ENCODE peak calls at places on chromosomes 6 and 20, in six cellular contexts. One of them, this sample, is unnamed.

GRCh38 chr6:100412872-100413271 is 51.8 kb downstream of the SIM1 start:
- DNase-seq in cardiac fibroblast: no peak
- DNase-seq in fibroblast of mammary gland: no peak
- DNase-seq in GM12865: no peak
- DNase-seq in transverse colon: no peak
- DNase-seq in astrocyte: no peak
- DNase-seq in this sample: no peak

GRCh38 chr20:12110274-12110673 is 192.6 kb downstream of the BTBD3 start:
- DNase-seq in cardiac fibroblast: no peak
- DNase-seq in fibroblast of mammary gland: no peak
- DNase-seq in GM12865: no peak
- DNase-seq in transverse colon: no peak
- DNase-seq in astrocyte: no peak
- DNase-seq in this sample: no peak

GRCh38 chr20:15654208-15654649 is 919.0 kb downstream of the KIF16B start:
- DNase-seq in cardiac fibroblast: peak; percentile 46
- DNase-seq in fibroblast of mammary gland: peak; percentile 52
- DNase-seq in GM12865: peak; percentile 84
- DNase-seq in transverse colon: peak; percentile 32
- DNase-seq in astrocyte: no peak
- DNase-seq in this sample: no peak

GRCh38 chr20:17966432-17967312 is 1.9 kb downstream of the SNX5 start:
- DNase-seq in cardiac fibroblast: peak; percentile 59
- DNase-seq in fibroblast of mammary gland: peak; percentile 60
- DNase-seq in GM12865: peak; percentile 72
- DNase-seq in transverse colon: no peak
- DNase-seq in astrocyte: no peak
- DNase-seq in this sample: no peak

GRCh38 chr6:140806431-140806830 is 1326.3 kb upstream of the GJE1 start:
- DNase-seq in cardiac fibroblast: no peak
- DNase-seq in fibroblast of mammary gland: no peak
- DNase-seq in GM12865: no peak
- DNase-seq in transverse colon: no peak
- DNase-seq in astrocyte: peak; percentile 16
- DNase-seq in this sample: no peak

GRCh38 chr6:56542367-56543331 is 100.0 kb downstream of the DST start:
- DNase-seq in cardiac fibroblast: peak; percentile 97
- DNase-seq in fibroblast of mammary gland: peak; percentile 98
- DNase-seq in GM12865: peak; percentile 97
- DNase-seq in transverse colon: peak; percentile 94
- DNase-seq in astrocyte: peak; percentile 98
- DNase-seq in this sample: peak; percentile 90

GRCh38 chr6:15132854-15133670 is 112.8 kb upstream of the JARID2 start:
- DNase-seq in cardiac fibroblast: peak; percentile 33
- DNase-seq in fibroblast of mammary gland: peak; percentile 98
- DNase-seq in GM12865: no peak
- DNase-seq in transverse colon: no peak
- DNase-seq in astrocyte: peak; percentile 89
- DNase-seq in this sample: peak; percentile 60

GRCh38 chr6:139577991-139578604 is 203.7 kb upstream of the CITED2 start:
- DNase-seq in cardiac fibroblast: peak; percentile 76
- DNase-seq in fibroblast of mammary gland: peak; percentile 93
- DNase-seq in GM12865: no peak
- DNase-seq in transverse colon: no peak
- DNase-seq in astrocyte: peak; percentile 94
- DNase-seq in this sample: no peak

GRCh38 chr6:104940238-104940880 is 16.5 kb upstream of the LIN28B start:
- DNase-seq in cardiac fibroblast: no peak
- DNase-seq in fibroblast of mammary gland: no peak
- DNase-seq in GM12865: no peak
- DNase-seq in transverse colon: no peak
- DNase-seq in astrocyte: no peak
- DNase-seq in this sample: no peak

GRCh38 chr20:38751360-38751976 is 3.2 kb downstream of the ACTR5 start:
- DNase-seq in cardiac fibroblast: peak; percentile 62
- DNase-seq in fibroblast of mammary gland: peak; percentile 49
- DNase-seq in GM12865: peak; percentile 50
- DNase-seq in transverse colon: no peak
- DNase-seq in astrocyte: peak; percentile 18
- DNase-seq in this sample: peak; percentile 22

GRCh38 chr6:121436172-121436965 is 923 bp downstream of the GJA1 start:
- DNase-seq in cardiac fibroblast: peak; percentile 27
- DNase-seq in fibroblast of mammary gland: no peak
- DNase-seq in GM12865: no peak
- DNase-seq in transverse colon: no peak
- DNase-seq in astrocyte: no peak
- DNase-seq in this sample: no peak

GRCh38 chr6:108080010-108080780 is 5.7 kb upstream of the OSTM1 start:
- DNase-seq in cardiac fibroblast: peak; percentile 59
- DNase-seq in fibroblast of mammary gland: peak; percentile 59
- DNase-seq in GM12865: no peak
- DNase-seq in transverse colon: no peak
- DNase-seq in astrocyte: peak; percentile 40
- DNase-seq in this sample: no peak

GRCh38 chr6:31194271-31194834 is 23.9 kb upstream of the POU5F1 start:
- DNase-seq in cardiac fibroblast: no peak
- DNase-seq in fibroblast of mammary gland: no peak
- DNase-seq in GM12865: no peak
- DNase-seq in transverse colon: no peak
- DNase-seq in astrocyte: no peak
- DNase-seq in this sample: no peak

GRCh38 chr6:31197559-31198305 is 27.2 kb upstream of the POU5F1 start:
- DNase-seq in cardiac fibroblast: peak; percentile 77
- DNase-seq in fibroblast of mammary gland: peak; percentile 71
- DNase-seq in GM12865: peak; percentile 97
- DNase-seq in transverse colon: peak; percentile 95
- DNase-seq in astrocyte: peak; percentile 66
- DNase-seq in this sample: peak; percentile 95

GRCh38 chr6:31190488-31190887 is 20.0 kb upstream of the POU5F1 start:
- DNase-seq in cardiac fibroblast: no peak
- DNase-seq in fibroblast of mammary gland: no peak
- DNase-seq in GM12865: peak; percentile 86
- DNase-seq in transverse colon: no peak
- DNase-seq in astrocyte: no peak
- DNase-seq in this sample: no peak

GRCh38 chr6:31187780-31188194 is 17.3 kb upstream of the POU5F1 start:
- DNase-seq in cardiac fibroblast: peak; percentile 7
- DNase-seq in fibroblast of mammary gland: no peak
- DNase-seq in GM12865: no peak
- DNase-seq in transverse colon: no peak
- DNase-seq in astrocyte: no peak
- DNase-seq in this sample: no peak

GRCh38 chr6:31193206-31193605 is 22.7 kb upstream of the POU5F1 start:
- DNase-seq in cardiac fibroblast: no peak
- DNase-seq in fibroblast of mammary gland: no peak
- DNase-seq in GM12865: no peak
- DNase-seq in transverse colon: no peak
- DNase-seq in astrocyte: no peak
- DNase-seq in this sample: no peak
- TF ChIP-seq CTCF in cardiac fibroblast: no peak
- TF ChIP-seq CTCF in fibroblast of mammary gland: no peak
- TF ChIP-seq CTCF in GM12865: peak; percentile 11
- TF ChIP-seq CTCF in transverse colon: no peak
- TF ChIP-seq CTCF in astrocyte: no peak
- TF ChIP-seq CTCF in this sample: no peak

GRCh38 chr20:21643417-21643816 is 62.0 kb upstream of the PAX1 start:
- DNase-seq in cardiac fibroblast: no peak
- DNase-seq in fibroblast of mammary gland: no peak
- DNase-seq in GM12865: no peak
- DNase-seq in transverse colon: no peak
- DNase-seq in astrocyte: no peak
- DNase-seq in this sample: no peak

DNA sequence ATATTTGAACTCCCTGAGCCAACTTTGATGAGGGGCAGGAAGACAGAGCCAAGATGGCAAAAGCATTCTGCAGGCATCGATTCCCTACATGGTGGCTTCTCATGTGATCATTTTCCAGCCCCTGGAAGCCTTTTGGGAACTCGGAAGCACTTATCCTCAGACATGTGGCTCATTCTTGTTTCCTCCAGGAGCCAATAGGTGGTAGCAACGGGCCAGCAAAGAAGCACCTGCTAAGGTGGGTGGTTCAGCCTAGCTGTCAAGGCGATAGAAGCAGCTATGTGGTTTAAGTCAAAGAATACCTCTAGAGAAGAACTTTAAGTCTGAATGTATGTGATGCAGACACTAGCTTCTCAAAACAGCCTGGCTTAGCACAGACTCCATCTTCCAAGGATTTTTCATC is 64.9 kb upstream of the PAX1 start:
- DNase-seq in cardiac fibroblast: no peak
- DNase-seq in fibroblast of mammary gland: no peak
- DNase-seq in GM12865: peak; percentile 27
- DNase-seq in transverse colon: no peak
- DNase-seq in astrocyte: no peak
- DNase-seq in this sample: no peak
- H3K4me3 ChIP-seq in cardiac fibroblast: no peak overlapping the region
- H3K4me3 ChIP-seq in fibroblast of mammary gland: no peak overlapping the region
- H3K4me3 ChIP-seq in GM12865: no peak overlapping the region
- H3K4me3 ChIP-seq in transverse colon: no peak overlapping the region
- H3K4me3 ChIP-seq in astrocyte: no peak overlapping the region
- H3K4me3 ChIP-seq in this sample: no peak overlapping the region

DNA sequence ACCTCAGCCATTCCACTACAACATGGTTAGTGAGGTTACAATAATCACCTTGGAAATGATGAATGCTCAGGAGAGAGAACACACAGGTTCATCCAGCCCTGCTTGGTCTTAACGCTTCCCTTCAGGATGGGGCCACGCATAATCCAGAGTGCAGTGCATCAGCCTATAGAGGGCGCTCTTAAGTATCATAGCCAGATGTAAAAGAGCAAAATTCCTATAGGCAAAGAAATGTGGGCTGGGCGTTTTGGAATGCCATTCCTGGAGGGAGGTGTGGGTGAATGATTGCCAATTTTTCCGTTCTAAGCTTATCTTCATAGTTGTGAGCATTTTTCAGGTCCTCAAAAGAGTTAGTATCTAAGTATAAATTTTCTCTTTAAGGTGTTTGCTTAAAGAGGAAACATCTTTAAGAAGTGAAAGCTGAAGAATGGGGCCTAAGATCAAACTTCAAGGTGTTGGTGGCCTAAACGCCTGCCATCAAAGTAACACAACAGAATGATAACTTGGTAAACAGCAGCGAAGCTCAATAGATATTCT is 1.8 kb downstream of the RIPOR2 start:
- DNase-seq in cardiac fibroblast: no peak
- DNase-seq in fibroblast of mammary gland: peak; percentile 18
- DNase-seq in GM12865: peak; percentile 74
- DNase-seq in transverse colon: peak; percentile 33
- DNase-seq in astrocyte: no peak
- DNase-seq in this sample: peak; percentile 70
- TF ChIP-seq CTCF in cardiac fibroblast: peak; percentile 46
- TF ChIP-seq CTCF in fibroblast of mammary gland: peak; percentile 53
- TF ChIP-seq CTCF in GM12865: peak; percentile 81
- TF ChIP-seq CTCF in transverse colon: peak; percentile 58
- TF ChIP-seq CTCF in astrocyte: peak; percentile 34
- TF ChIP-seq CTCF in this sample: peak; percentile 39

DNA sequence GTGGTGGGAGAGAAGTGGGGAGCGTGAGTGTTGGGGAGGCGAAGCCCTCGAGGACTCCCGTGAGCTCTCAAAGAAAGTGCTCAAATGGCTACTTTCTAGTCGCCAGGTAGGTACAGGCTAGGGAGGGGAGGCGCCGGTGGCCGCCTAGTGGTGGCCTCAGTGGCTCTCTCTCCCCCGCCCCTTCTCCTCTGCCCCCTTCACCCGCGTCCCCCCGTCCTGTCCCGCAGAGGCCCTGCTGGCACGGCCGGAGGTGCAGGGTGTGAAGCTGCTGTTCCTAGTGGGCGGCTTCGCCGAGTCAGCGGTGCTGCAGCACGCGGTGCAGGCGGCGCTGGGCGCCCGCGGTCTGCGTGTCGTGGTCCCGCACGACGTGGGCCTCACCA is 16.3 kb downstream of the ADISSP start:
- DNase-seq in cardiac fibroblast: no peak
- DNase-seq in fibroblast of mammary gland: no peak
- DNase-seq in GM12865: no peak
- DNase-seq in transverse colon: no peak
- DNase-seq in astrocyte: no peak
- DNase-seq in this sample: no peak
- H3K4me3 ChIP-seq in cardiac fibroblast: no peak overlapping the region
- H3K4me3 ChIP-seq in fibroblast of mammary gland: no peak overlapping the region
- H3K4me3 ChIP-seq in GM12865: no peak overlapping the region
- H3K4me3 ChIP-seq in transverse colon: no peak overlapping the region
- H3K4me3 ChIP-seq in astrocyte: no peak overlapping the region
- H3K4me3 ChIP-seq in this sample: peak overlapping the region; percentile 36

GRCh38 chr6:26493258-26493657 is 6.8 kb upstream of the BTN1A1 start:
- DNase-seq in cardiac fibroblast: peak; percentile 51
- DNase-seq in fibroblast of mammary gland: peak; percentile 53
- DNase-seq in GM12865: peak; percentile 62
- DNase-seq in transverse colon: no peak
- DNase-seq in astrocyte: no peak
- DNase-seq in this sample: no peak
- TF ChIP-seq CTCF in cardiac fibroblast: peak; percentile 28
- TF ChIP-seq CTCF in fibroblast of mammary gland: peak; percentile 26
- TF ChIP-seq CTCF in GM12865: peak; percentile 48
- TF ChIP-seq CTCF in transverse colon: no peak
- TF ChIP-seq CTCF in astrocyte: no peak
- TF ChIP-seq CTCF in this sample: no peak

GRCh38 chr20:62141043-62141396 is 2.2 kb downstream of the PSMA7 start:
- DNase-seq in cardiac fibroblast: no peak
- DNase-seq in fibroblast of mammary gland: no peak
- DNase-seq in GM12865: no peak
- DNase-seq in transverse colon: no peak
- DNase-seq in astrocyte: no peak
- DNase-seq in this sample: no peak
- H3K4me3 ChIP-seq in cardiac fibroblast: peak overlapping the region; percentile 81
- H3K4me3 ChIP-seq in fibroblast of mammary gland: peak overlapping the region; percentile 70
- H3K4me3 ChIP-seq in GM12865: no peak overlapping the region
- H3K4me3 ChIP-seq in transverse colon: no peak overlapping the region
- H3K4me3 ChIP-seq in astrocyte: peak overlapping the region; percentile 94
- H3K4me3 ChIP-seq in this sample: no peak overlapping the region

GRCh38 chr20:3172933-3173581 is at the start of gene LZTS3:
- DNase-seq in cardiac fibroblast: peak; percentile 44
- DNase-seq in fibroblast of mammary gland: peak; percentile 35
- DNase-seq in GM12865: peak; percentile 63
- DNase-seq in transverse colon: peak; percentile 77
- DNase-seq in astrocyte: peak; percentile 25
- DNase-seq in this sample: peak; percentile 87
- TF ChIP-seq CTCF in cardiac fibroblast: no peak
- TF ChIP-seq CTCF in fibroblast of mammary gland: no peak
- TF ChIP-seq CTCF in GM12865: no peak
- TF ChIP-seq CTCF in transverse colon: no peak
- TF ChIP-seq CTCF in astrocyte: no peak
- TF ChIP-seq CTCF in this sample: no peak

GRCh38 chr6:145809785-145810184 is 4.8 kb downstream of the FBXO30 start:
- DNase-seq in cardiac fibroblast: peak; percentile 39
- DNase-seq in fibroblast of mammary gland: peak; percentile 55
- DNase-seq in GM12865: no peak
- DNase-seq in transverse colon: no peak
- DNase-seq in astrocyte: peak; percentile 47
- DNase-seq in this sample: no peak
- H3K4me3 ChIP-seq in cardiac fibroblast: no peak overlapping the region
- H3K4me3 ChIP-seq in fibroblast of mammary gland: no peak overlapping the region
- H3K4me3 ChIP-seq in GM12865: no peak overlapping the region
- H3K4me3 ChIP-seq in transverse colon: no peak overlapping the region
- H3K4me3 ChIP-seq in astrocyte: no peak overlapping the region
- H3K4me3 ChIP-seq in this sample: no peak overlapping the region

DNA sequence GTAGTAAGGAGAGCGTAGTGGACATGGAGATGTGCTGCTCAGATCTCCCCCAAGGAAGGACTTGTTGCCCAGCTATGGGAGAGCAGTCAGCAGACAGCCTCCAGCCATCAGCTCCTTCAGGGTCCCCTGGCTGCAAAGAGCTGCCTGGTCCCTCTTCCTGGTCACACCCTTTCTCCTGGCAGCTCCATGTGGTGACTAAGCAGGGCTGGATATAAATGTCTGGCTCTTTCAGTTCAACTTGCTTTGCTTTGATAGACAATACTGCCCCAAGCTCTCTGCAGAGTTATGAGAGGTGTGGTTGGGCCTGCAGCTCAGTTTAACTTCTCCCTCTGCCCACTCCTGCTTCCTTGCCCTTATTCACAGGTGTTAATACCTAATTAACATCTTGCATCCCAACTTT is 64.1 kb upstream of the DDR1 start:
- DNase-seq in cardiac fibroblast: peak; percentile 87
- DNase-seq in fibroblast of mammary gland: peak; percentile 81
- DNase-seq in GM12865: no peak
- DNase-seq in transverse colon: peak; percentile 76
- DNase-seq in astrocyte: peak; percentile 78
- DNase-seq in this sample: peak; percentile 70
- TF ChIP-seq CTCF in cardiac fibroblast: no peak
- TF ChIP-seq CTCF in fibroblast of mammary gland: peak; percentile 8
- TF ChIP-seq CTCF in GM12865: no peak
- TF ChIP-seq CTCF in transverse colon: no peak
- TF ChIP-seq CTCF in astrocyte: peak; percentile 15
- TF ChIP-seq CTCF in this sample: no peak